ENCODE peak calls at places on chromosomes 1 and 21, in six cellular contexts. V, X, Y, D, N and Q are unnamed samples.

GRCh38 chr1:35029756-35030155 is 2.0 kb downstream of the ZMYM6 start:
- DNase-seq in Y (no peak), D (no peak), V (no peak), X (peak; percentile 42), N (no peak), Q (no peak)

GRCh38 chr1:209689484-209689883 is 14.3 kb downstream of the G0S2 start:
- DNase-seq in D (no peak), N (no peak), X (peak; percentile 56), Y (no peak), V (no peak), Q (no peak)

GRCh38 chr1:41313661-41314131 is 47.5 kb upstream of the FOXO6 start:
- DNase-seq in V (peak; percentile 59), Y (no peak), N (no peak), X (peak; percentile 43), D (peak; percentile 82), Q (no peak)

GRCh38 chr1:39141925-39142324 is 62.6 kb upstream of the MACF1 start:
- DNase-seq in X (peak; percentile 76), N (no peak), Y (peak; percentile 72), V (peak; percentile 84), D (peak; percentile 90), Q (no peak)

GRCh38 chr1:181095763-181096184 is 7.3 kb downstream of the IER5 start:
- DNase-seq in V (no peak), N (no peak), Y (no peak), D (no peak), X (no peak), Q (no peak)

GRCh38 chr1:177383715-177384114 is 213.0 kb downstream of the BRINP2 start:
- DNase-seq in D (no peak), N (no peak), X (no peak), V (no peak), Y (no peak), Q (no peak)

GRCh38 chr1:9439074-9439761 is 100.0 kb upstream of the SLC25A33 start:
- DNase-seq in D (no peak), N (no peak), X (peak; percentile 50), Y (no peak), V (no peak), Q (no peak)

GRCh38 chr1:167148388-167148787 is 54.5 kb downstream of the STYXL2 start:
- DNase-seq in X (no peak), Y (no peak), N (no peak), V (peak; percentile 78), D (peak; percentile 74), Q (no peak)

GRCh38 chr1:155014709-155015508 is 12.3 kb downstream of the ZBTB7B start:
- DNase-seq in Y (no peak), N (no peak), X (no peak), D (no peak), V (no peak), Q (no peak)

GRCh38 chr1:109667452-109668122 is at the start of gene GSTM2:
- DNase-seq in X (peak; percentile 93), N (peak; percentile 56), V (peak; percentile 95), D (peak; percentile 96), Y (no peak), Q (peak; percentile 50)

GRCh38 chr1:211606914-211607751 is 28.2 kb upstream of the SLC30A1 start:
- DNase-seq in X (peak; percentile 88), V (no peak), Y (no peak), N (no peak), D (no peak), Q (no peak)

GRCh38 chr1:192749349-192749748 is 59.5 kb upstream of the RGS2 start:
- DNase-seq in Y (no peak), N (no peak), D (no peak), V (no peak), X (no peak), Q (no peak)

GRCh38 chr1:226248091-226248490 is 24.6 kb downstream of the MIXL1 start:
- DNase-seq in X (peak; percentile 84), D (no peak), N (no peak), Y (no peak), V (no peak), Q (no peak)

GRCh38 chr1:78834201-78834741 is 172.3 kb downstream of the ADGRL4 start:
- DNase-seq in V (no peak), Y (no peak), X (no peak), N (no peak), D (no peak), Q (no peak)

GRCh38 chr1:158179301-158180041 is 1.2 kb upstream of the CD1D start:
- DNase-seq in V (no peak), D (no peak), Y (no peak), N (no peak), X (no peak), Q (no peak)

GRCh38 chr1:27515626-27516025 is 25.7 kb upstream of the WASF2 start:
- DNase-seq in X (no peak), N (no peak), V (no peak), D (no peak), Y (no peak), Q (no peak)

DNA sequence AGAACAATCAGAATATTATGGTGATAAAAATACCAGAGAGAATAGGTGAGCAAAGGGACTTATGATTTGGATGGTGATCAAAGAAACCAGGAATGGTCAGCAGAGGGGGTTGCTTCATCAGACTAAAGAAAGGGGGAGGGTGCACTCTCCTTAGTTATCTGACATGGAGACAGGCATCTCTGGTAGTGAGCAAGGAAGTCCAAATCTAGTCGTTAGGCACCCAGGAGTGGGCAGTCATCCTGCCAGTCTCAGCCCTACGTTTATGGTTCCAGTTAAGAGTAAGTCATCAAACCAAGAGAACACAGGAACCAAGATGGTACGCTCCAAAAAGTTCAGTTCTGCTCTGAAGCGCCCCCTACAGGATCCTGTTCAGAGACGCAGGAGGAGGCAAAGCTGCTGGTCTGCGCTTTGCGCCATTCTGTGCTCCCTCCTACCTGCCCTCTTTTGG is 28.6 kb downstream of the EBNA1BP2 start:
- DNase-seq in D (peak; percentile 91), N (no peak), Y (no peak), V (peak; percentile 60), X (peak; percentile 7), Q (no peak)
- TF ChIP-seq CTCF in D (peak; percentile 81), N (no peak), Y (peak; percentile 0), V (peak; percentile 68), X (peak; percentile 31), Q (peak; percentile 21)

DNA sequence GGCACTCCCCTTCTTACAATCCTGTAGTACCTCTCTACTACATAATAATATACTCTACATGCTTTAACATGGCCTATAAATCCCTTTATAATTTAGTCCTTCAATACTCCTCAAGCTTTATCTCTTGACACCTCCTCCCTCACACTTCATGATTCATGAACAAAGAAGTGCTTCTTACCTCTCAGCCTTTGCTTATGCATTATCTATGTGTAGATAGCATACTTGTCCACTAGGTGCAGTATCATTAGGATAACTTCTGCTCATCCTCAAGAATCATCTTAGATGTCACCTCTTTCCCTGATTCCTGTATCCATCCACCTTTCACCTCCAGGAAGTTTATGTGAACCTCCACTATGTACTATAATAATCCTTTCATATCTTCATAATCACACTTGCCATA is 74.4 kb downstream of the COL24A1 start:
- DNase-seq in Y (no peak), D (peak; percentile 30), V (no peak), N (no peak), X (no peak), Q (no peak)
- TF ChIP-seq CTCF in Y (no peak), D (no peak), V (peak; percentile 37), N (no peak), X (peak; percentile 7), Q (peak; percentile 9)

GRCh38 chr21:15875286-15875685 is 145.5 kb downstream of the USP25 start:
- DNase-seq in N (no peak), Y (no peak), D (no peak), V (no peak), X (no peak), Q (no peak)
- TF ChIP-seq CTCF in N (no peak), Y (no peak), D (no peak), V (no peak), X (no peak), Q (no peak)

GRCh38 chr1:43818691-43819090 is 111.4 kb downstream of the ST3GAL3 start:
- DNase-seq in X (no peak), Y (no peak), N (no peak), D (no peak), V (no peak), Q (no peak)

GRCh38 chr1:43819354-43819753 is 112.0 kb downstream of the ST3GAL3 start:
- DNase-seq in X (no peak), N (no peak), V (no peak), Y (no peak), D (no peak), Q (no peak)

GRCh38 chr1:43817304-43817939 is 110.1 kb downstream of the ST3GAL3 start:
- DNase-seq in V (no peak), X (no peak), D (no peak), Y (no peak), N (no peak), Q (no peak)

GRCh38 chr1:43812579-43812978 is 105.2 kb downstream of the ST3GAL3 start:
- DNase-seq in N (no peak), V (no peak), X (no peak), D (no peak), Y (no peak), Q (no peak)

DNA sequence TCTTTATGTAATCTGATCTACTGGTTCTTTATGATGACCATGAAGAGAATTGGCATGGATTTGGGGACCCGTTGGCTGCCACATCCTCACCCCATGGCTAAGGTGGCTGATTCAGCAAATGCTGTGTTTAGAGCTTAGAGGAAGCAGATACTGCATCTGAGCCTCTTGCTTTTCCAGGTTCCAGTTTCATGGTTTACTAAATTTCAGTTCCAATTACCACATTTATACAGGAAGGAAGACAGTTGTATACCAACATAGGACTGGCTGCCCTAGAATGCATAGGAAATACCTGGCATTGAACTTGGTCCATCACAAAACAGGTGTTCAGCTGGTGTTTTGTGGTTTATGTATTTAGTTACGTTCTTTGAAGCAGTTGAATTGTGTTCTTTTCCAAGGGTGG is 107.1 kb downstream of the ST3GAL3 start:
- DNase-seq in Y (no peak), X (no peak), D (no peak), V (no peak), N (no peak), Q (no peak)
- TF ChIP-seq CTCF in Y (no peak), X (no peak), D (no peak), V (no peak), N (no peak), Q (no peak)

GRCh38 chr1:103790172-103790571 is 40.5 kb downstream of the AMY1C start:
- DNase-seq in V (no peak), Y (no peak), D (no peak), N (no peak), X (no peak), Q (no peak)

GRCh38 chr1:103783944-103784377 is 34.3 kb downstream of the AMY1C start:
- DNase-seq in V (no peak), D (no peak), X (no peak), Y (no peak), N (no peak), Q (no peak)

DNA sequence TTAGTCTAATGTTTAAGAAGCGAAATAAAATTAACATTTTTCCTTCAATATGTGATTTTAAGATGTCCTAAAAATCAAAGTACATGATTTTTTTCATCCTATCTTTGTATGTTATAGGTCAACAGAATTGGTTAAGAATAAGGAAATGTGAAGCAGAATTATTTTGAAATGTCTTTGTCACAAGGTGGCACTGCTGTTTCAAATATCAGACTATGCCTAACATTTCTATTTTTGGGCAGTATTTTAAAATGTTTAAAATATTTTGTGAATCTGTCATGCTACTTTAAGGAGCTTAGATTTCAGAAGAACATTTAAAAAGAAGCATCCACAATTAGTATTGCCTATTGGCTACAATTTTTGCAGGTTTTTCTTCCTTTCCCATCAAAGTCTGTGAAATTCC is 38.7 kb downstream of the AMY1C start:
- DNase-seq in X (no peak), V (no peak), Y (no peak), N (no peak), D (peak; percentile 34), Q (no peak)
- TF ChIP-seq CTCF in X (no peak), V (peak; percentile 54), Y (no peak), N (no peak), D (no peak), Q (peak; percentile 54)

GRCh38 chr1:44784094-44785026 is 3.6 kb downstream of the BEST4 start:
- DNase-seq in V (peak; percentile 78), Y (no peak), D (peak; percentile 84), N (no peak), X (peak; percentile 21), Q (no peak)
- TF ChIP-seq CTCF in V (peak; percentile 17), Y (peak; percentile 2), D (peak; percentile 44), N (no peak), X (peak; percentile 11), Q (no peak)